ENCODE peak calls at places on chromosomes 6 and 20, in seven cellular contexts. One of them, this sample, is unnamed.

GRCh38 chr6:56713285-56713684 is 70.6 kb upstream of the DST start:
- DNase-seq in cardiac fibroblast: peak
- DNase-seq in GM13976: no peak
- DNase-seq in thoracic aorta: peak
- DNase-seq in epithelial cell of esophagus: peak
- DNase-seq in activated T-cell treated with anti-CD3 and anti-CD28 coated beads, Interleukin-2, amount 50 U/mL, for 72 hours: no peak
- DNase-seq in stimulated activated naive B cell treated with anti-CD40 and anti-IgM and Interleukin-4, amounts not matched to agents 10 μg/mL and 1 μg/mL and 100 μg/mL, for 72 hours: no peak
- DNase-seq in this sample: no peak

GRCh38 chr6:25027221-25027916 is 91.6 kb upstream of the RIPOR2 start:
- DNase-seq in cardiac fibroblast: no peak
- DNase-seq in GM13976: peak
- DNase-seq in thoracic aorta: no peak
- DNase-seq in epithelial cell of esophagus: no peak
- DNase-seq in activated T-cell treated with anti-CD3 and anti-CD28 coated beads, Interleukin-2, amount 50 U/mL, for 72 hours: peak
- DNase-seq in stimulated activated naive B cell treated with anti-CD40 and anti-IgM and Interleukin-4, amounts not matched to agents 10 μg/mL and 1 μg/mL and 100 μg/mL, for 72 hours: peak
- DNase-seq in this sample: peak

GRCh38 chr6:142846883-142847287 is 98.1 kb downstream of the HIVEP2 start:
- DNase-seq in cardiac fibroblast: peak
- DNase-seq in GM13976: no peak
- DNase-seq in thoracic aorta: peak
- DNase-seq in epithelial cell of esophagus: peak
- DNase-seq in activated T-cell treated with anti-CD3 and anti-CD28 coated beads, Interleukin-2, amount 50 U/mL, for 72 hours: no peak
- DNase-seq in stimulated activated naive B cell treated with anti-CD40 and anti-IgM and Interleukin-4, amounts not matched to agents 10 μg/mL and 1 μg/mL and 100 μg/mL, for 72 hours: no peak
- DNase-seq in this sample: no peak

GRCh38 chr6:328184-328670 is 35.9 kb downstream of the DUSP22 start:
- DNase-seq in cardiac fibroblast: peak
- DNase-seq in GM13976: peak
- DNase-seq in thoracic aorta: peak
- DNase-seq in epithelial cell of esophagus: peak
- DNase-seq in activated T-cell treated with anti-CD3 and anti-CD28 coated beads, Interleukin-2, amount 50 U/mL, for 72 hours: peak
- DNase-seq in stimulated activated naive B cell treated with anti-CD40 and anti-IgM and Interleukin-4, amounts not matched to agents 10 μg/mL and 1 μg/mL and 100 μg/mL, for 72 hours: no peak
- DNase-seq in this sample: no peak

GRCh38 chr6:6984585-6985366 is 123.0 kb upstream of the RREB1 start:
- DNase-seq in cardiac fibroblast: no peak
- DNase-seq in GM13976: no peak
- DNase-seq in thoracic aorta: no peak
- DNase-seq in epithelial cell of esophagus: no peak
- DNase-seq in activated T-cell treated with anti-CD3 and anti-CD28 coated beads, Interleukin-2, amount 50 U/mL, for 72 hours: no peak
- DNase-seq in stimulated activated naive B cell treated with anti-CD40 and anti-IgM and Interleukin-4, amounts not matched to agents 10 μg/mL and 1 μg/mL and 100 μg/mL, for 72 hours: no peak
- DNase-seq in this sample: no peak

GRCh38 chr20:50919567-50919966 is 11.7 kb downstream of the ADNP start:
- DNase-seq in cardiac fibroblast: peak
- DNase-seq in GM13976: no peak
- DNase-seq in thoracic aorta: peak
- DNase-seq in epithelial cell of esophagus: peak
- DNase-seq in activated T-cell treated with anti-CD3 and anti-CD28 coated beads, Interleukin-2, amount 50 U/mL, for 72 hours: no peak
- DNase-seq in stimulated activated naive B cell treated with anti-CD40 and anti-IgM and Interleukin-4, amounts not matched to agents 10 μg/mL and 1 μg/mL and 100 μg/mL, for 72 hours: no peak
- DNase-seq in this sample: no peak

GRCh38 chr20:2005359-2005758 is 11.5 kb upstream of the PDYN start:
- DNase-seq in cardiac fibroblast: no peak
- DNase-seq in GM13976: no peak
- DNase-seq in thoracic aorta: no peak
- DNase-seq in epithelial cell of esophagus: peak
- DNase-seq in activated T-cell treated with anti-CD3 and anti-CD28 coated beads, Interleukin-2, amount 50 U/mL, for 72 hours: peak
- DNase-seq in stimulated activated naive B cell treated with anti-CD40 and anti-IgM and Interleukin-4, amounts not matched to agents 10 μg/mL and 1 μg/mL and 100 μg/mL, for 72 hours: no peak
- DNase-seq in this sample: no peak

GRCh38 chr6:147071786-147072185 is 132.4 kb upstream of the STXBP5 start:
- DNase-seq in cardiac fibroblast: no peak
- DNase-seq in GM13976: no peak
- DNase-seq in thoracic aorta: no peak
- DNase-seq in epithelial cell of esophagus: no peak
- DNase-seq in activated T-cell treated with anti-CD3 and anti-CD28 coated beads, Interleukin-2, amount 50 U/mL, for 72 hours: no peak
- DNase-seq in stimulated activated naive B cell treated with anti-CD40 and anti-IgM and Interleukin-4, amounts not matched to agents 10 μg/mL and 1 μg/mL and 100 μg/mL, for 72 hours: no peak
- DNase-seq in this sample: no peak

GRCh38 chr6:122484760-122485159 is 13.2 kb upstream of the SERINC1 start:
- DNase-seq in cardiac fibroblast: no peak
- DNase-seq in GM13976: peak
- DNase-seq in thoracic aorta: no peak
- DNase-seq in epithelial cell of esophagus: no peak
- DNase-seq in activated T-cell treated with anti-CD3 and anti-CD28 coated beads, Interleukin-2, amount 50 U/mL, for 72 hours: no peak
- DNase-seq in stimulated activated naive B cell treated with anti-CD40 and anti-IgM and Interleukin-4, amounts not matched to agents 10 μg/mL and 1 μg/mL and 100 μg/mL, for 72 hours: no peak
- DNase-seq in this sample: no peak

GRCh38 chr6:73455865-73456629 is 4.0 kb upstream of the CGAS start:
- DNase-seq in cardiac fibroblast: peak
- DNase-seq in GM13976: no peak
- DNase-seq in thoracic aorta: no peak
- DNase-seq in epithelial cell of esophagus: peak
- DNase-seq in activated T-cell treated with anti-CD3 and anti-CD28 coated beads, Interleukin-2, amount 50 U/mL, for 72 hours: peak
- DNase-seq in stimulated activated naive B cell treated with anti-CD40 and anti-IgM and Interleukin-4, amounts not matched to agents 10 μg/mL and 1 μg/mL and 100 μg/mL, for 72 hours: no peak
- DNase-seq in this sample: no peak

GRCh38 chr6:4299476-4299875 is 164.1 kb upstream of the ECI2 start:
- DNase-seq in cardiac fibroblast: peak
- DNase-seq in GM13976: no peak
- DNase-seq in thoracic aorta: no peak
- DNase-seq in epithelial cell of esophagus: peak
- DNase-seq in activated T-cell treated with anti-CD3 and anti-CD28 coated beads, Interleukin-2, amount 50 U/mL, for 72 hours: no peak
- DNase-seq in stimulated activated naive B cell treated with anti-CD40 and anti-IgM and Interleukin-4, amounts not matched to agents 10 μg/mL and 1 μg/mL and 100 μg/mL, for 72 hours: no peak
- DNase-seq in this sample: no peak

GRCh38 chr6:3409699-3410384 is 47.0 kb downstream of the SLC22A23 start:
- DNase-seq in cardiac fibroblast: no peak
- DNase-seq in GM13976: no peak
- DNase-seq in thoracic aorta: no peak
- DNase-seq in epithelial cell of esophagus: peak
- DNase-seq in activated T-cell treated with anti-CD3 and anti-CD28 coated beads, Interleukin-2, amount 50 U/mL, for 72 hours: no peak
- DNase-seq in stimulated activated naive B cell treated with anti-CD40 and anti-IgM and Interleukin-4, amounts not matched to agents 10 μg/mL and 1 μg/mL and 100 μg/mL, for 72 hours: no peak
- DNase-seq in this sample: no peak